ENCODE peak calls at places on chromosome 13, in four cellular contexts. C is K562, K is SK-N-SH, N is GM12878. E is an unnamed sample.

GRCh38 chr13:100789481-100789880 is 114.9 kb upstream of the TMTC4 start:
- DNase-seq in C (no peak), N (no peak), K (no peak), E (no peak)

GRCh38 chr13:84607614-84608013 is 725.3 kb upstream of the SLITRK1 start:
- DNase-seq in N (no peak), C (no peak), K (no peak), E (no peak)

GRCh38 chr13:44576396-44577235 is 486 bp upstream of the TSC22D1 start:
- DNase-seq in N (no peak), C (peak; percentile 17), K (peak; percentile 68), E (peak; percentile 35)

GRCh38 chr13:27959976-27960361 is 9.1 kb downstream of the CDX2 start:
- DNase-seq in N (no peak), K (no peak), C (no peak), E (no peak)

GRCh38 chr13:43546821-43547220 is 240.0 kb downstream of the ENOX1 start:
- DNase-seq in K (no peak), N (no peak), C (no peak), E (no peak)

GRCh38 chr13:80465321-80465720 is 124.4 kb upstream of the SPRY2 start:
- DNase-seq in C (no peak), K (no peak), N (no peak), E (no peak)

GRCh38 chr13:109649713-109650112 is 136.7 kb downstream of the IRS2 start:
- DNase-seq in N (no peak), C (no peak), K (no peak), E (no peak)

GRCh38 chr13:100497394-100497793 is 91.2 kb downstream of the GGACT start:
- DNase-seq in K (no peak), C (peak; percentile 11), N (no peak), E (no peak)

GRCh38 chr13:51689597-51689996 is 105.3 kb downstream of the WDFY2 start:
- DNase-seq in C (peak; percentile 9), N (no peak), K (no peak), E (no peak)

GRCh38 chr13:66139701-66140100 is 1090.4 kb downstream of the PCDH9 start:
- DNase-seq in N (no peak), K (no peak), C (no peak), E (no peak)

GRCh38 chr13:97257800-97258799 is 36.0 kb downstream of the MBNL2 start:
- DNase-seq in N (peak; percentile 37), C (peak; percentile 81), K (no peak), E (peak; percentile 55)

GRCh38 chr13:72221276-72221962 is 354.4 kb upstream of the DACH1 start:
- DNase-seq in K (no peak), C (peak; percentile 7), N (no peak), E (peak; percentile 82)

GRCh38 chr13:100650321-100650720 is 24.3 kb downstream of the TMTC4 start:
- DNase-seq in N (no peak), K (no peak), C (no peak), E (no peak)

GRCh38 chr13:99354371-99354951 is 47.3 kb upstream of the GPR183 start:
- DNase-seq in C (no peak), N (peak; percentile 66), K (no peak), E (no peak)

GRCh38 chr13:60348097-60348496 is 48.9 kb upstream of the TDRD3 start:
- DNase-seq in C (no peak), N (no peak), K (no peak), E (no peak)

GRCh38 chr13:45082964-45083363 is 37.3 kb upstream of the GTF2F2 start:
- DNase-seq in K (no peak), N (no peak), C (no peak), E (no peak)

GRCh38 chr13:25192489-25192888 is 20.4 kb upstream of the AMER2 start:
- DNase-seq in K (no peak), N (no peak), C (no peak), E (no peak)

GRCh38 chr13:91557328-91557727 is 158.9 kb downstream of the GPC5 start:
- DNase-seq in N (no peak), K (no peak), C (peak; percentile 48), E (no peak)

GRCh38 chr13:40666905-40667621 is 622 bp upstream of the FOXO1 start:
- DNase-seq in C (peak; percentile 50), N (no peak), K (peak; percentile 86), E (peak; percentile 59)

GRCh38 chr13:29849731-29850212 is 645 bp downstream of the UBL3 start:
- DNase-seq in K (peak; percentile 70), C (peak; percentile 41), N (no peak), E (peak; percentile 46)

GRCh38 chr13:73767191-73767741 is 366.9 kb downstream of the KLF12 start:
- DNase-seq in N (no peak), C (no peak), K (no peak), E (peak; percentile 16)

GRCh38 chr13:113651511-113652403 is 6.2 kb downstream of the ATP4B start:
- DNase-seq in N (no peak), K (no peak), C (no peak), E (peak; percentile 9)
- TF ChIP-seq USF1 in N (no peak), K (no peak), C (no peak), E (no peak)

GRCh38 chr13:75600371-75600770 is 35.8 kb upstream of the LMO7 start:
- DNase-seq in K (no peak), N (no peak), C (no peak), E (no peak)

DNA sequence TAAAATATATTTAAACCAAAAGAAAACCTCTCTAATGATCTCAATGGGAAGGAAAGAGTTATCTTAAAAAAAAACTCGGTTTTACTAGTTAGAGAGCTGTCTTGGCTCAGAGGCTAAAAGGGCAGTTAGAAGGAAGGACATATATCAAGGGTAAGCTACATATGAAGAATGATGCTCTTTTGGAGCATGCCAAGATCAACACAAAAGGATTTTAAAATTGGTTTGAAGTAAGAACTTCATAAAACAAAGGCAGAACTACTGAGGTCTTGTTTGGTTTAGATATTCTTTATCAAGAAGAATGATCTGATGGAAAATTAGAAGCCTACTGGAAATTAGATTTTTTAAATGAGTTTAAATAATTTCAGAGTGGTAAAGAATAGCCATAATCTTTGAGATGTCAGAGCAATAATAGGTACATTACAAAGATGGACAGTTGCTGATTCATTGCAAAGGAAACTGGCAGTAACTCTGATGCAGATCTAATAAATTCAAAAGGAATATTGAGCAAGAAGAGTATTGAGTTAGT is 39.4 kb upstream of the LMO7 start:
- DNase-seq in K (no peak), C (no peak), N (no peak), E (no peak)
- TF ChIP-seq USF1 in K (no peak), C (no peak), N (no peak), E (no peak)

DNA sequence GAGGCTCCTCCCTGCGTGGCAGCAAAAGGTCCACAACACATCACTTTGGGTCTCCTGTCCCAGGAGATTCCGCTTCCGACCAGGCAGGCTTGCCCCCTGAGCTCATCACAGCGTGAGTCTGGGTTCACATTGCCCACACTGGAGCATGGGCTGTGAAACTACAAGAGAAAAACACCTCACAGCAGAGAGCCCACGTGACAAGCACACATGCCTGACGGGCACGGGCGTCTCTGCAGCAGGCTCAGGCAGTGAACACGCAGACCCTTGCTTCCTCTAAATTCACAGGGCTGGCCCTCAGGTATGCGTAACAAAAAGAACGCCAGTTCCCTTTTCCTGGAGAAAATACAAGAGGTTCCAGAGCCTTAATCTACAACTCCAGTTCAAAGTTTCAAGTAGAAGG is 41.9 kb downstream of the RASA3 start:
- DNase-seq in K (no peak), C (no peak), N (no peak), E (peak; percentile 6)
- TF ChIP-seq USF1 in K (no peak), C (no peak), N (no peak), E (no peak)

GRCh38 chr13:33235078-33235477 is 50.5 kb downstream of the STARD13 start:
- DNase-seq in K (no peak), N (no peak), C (no peak), E (no peak)
- TF ChIP-seq USF1 in K (no peak), N (no peak), C (no peak), E (no peak)

GRCh38 chr13:35704331-35704730 is 227.8 kb upstream of the MAB21L1 start:
- DNase-seq in C (no peak), K (no peak), N (no peak), E (no peak)
- TF ChIP-seq USF1 in C (no peak), K (no peak), N (no peak), E (no peak)

GRCh38 chr13:110913911-110914292 is 967 bp downstream of the ANKRD10 start:
- DNase-seq in C (no peak), N (no peak), K (no peak), E (no peak)

GRCh38 chr13:110915057-110915873 is at the start of gene ANKRD10:
- DNase-seq in K (peak; percentile 98), N (peak; percentile 82), C (peak; percentile 96), E (peak; percentile 99)

GRCh38 chr13:110914293-110915056 is 394 bp downstream of the ANKRD10 start:
- DNase-seq in K (peak; percentile 88), C (peak; percentile 77), N (no peak), E (peak; percentile 74)

GRCh38 chr13:110916671-110917142 is 1.8 kb upstream of the ANKRD10 start:
- DNase-seq in C (no peak), K (no peak), N (no peak), E (no peak)

DNA sequence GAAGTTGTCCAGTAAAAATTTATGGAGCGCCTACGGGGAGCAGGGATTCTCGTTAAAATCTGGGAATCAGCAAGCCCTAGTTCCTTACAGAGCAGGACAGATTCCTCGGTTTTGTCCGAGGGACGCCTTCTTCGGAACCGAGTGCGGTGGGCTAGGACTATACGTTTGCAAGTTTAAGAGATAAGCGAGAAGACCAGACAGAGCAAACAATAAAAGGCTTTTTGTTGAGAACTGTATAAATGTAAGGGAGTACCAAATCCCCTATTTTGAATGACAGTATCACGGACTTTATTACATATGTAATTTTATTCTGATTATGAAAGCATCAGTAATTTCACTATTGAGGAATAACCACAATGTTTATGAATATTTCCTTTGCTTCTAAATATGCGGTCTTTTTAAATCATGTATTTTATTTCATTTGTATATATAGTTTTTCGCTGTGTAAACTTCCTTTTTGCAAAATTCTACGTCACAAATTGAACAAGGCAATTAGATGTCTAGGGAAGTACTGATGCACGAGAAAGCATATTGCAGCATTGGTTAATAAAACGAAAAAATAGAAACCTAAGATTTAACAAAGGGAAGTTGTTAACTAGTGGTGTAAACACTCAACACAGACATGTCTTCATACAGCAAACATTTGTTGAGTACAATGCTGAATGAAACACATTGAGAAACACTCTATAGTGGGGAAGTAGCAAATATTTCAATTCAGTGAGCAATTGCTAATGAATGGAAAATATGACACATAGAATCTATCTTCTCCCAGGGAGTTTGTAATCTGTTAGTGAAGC is 1.2 kb upstream of the ANKRD10 start:
- DNase-seq in N (no peak), C (no peak), K (no peak), E (no peak)
- TF ChIP-seq USF1 in N (no peak), C (no peak), K (no peak), E (no peak)

GRCh38 chr13:19766637-19767036 is 16.1 kb downstream of the PSPC1 start:
- DNase-seq in C (peak; percentile 8), K (no peak), N (no peak), E (no peak)

GRCh38 chr13:19764237-19764636 is 18.5 kb downstream of the PSPC1 start:
- DNase-seq in N (no peak), K (no peak), C (no peak), E (no peak)

GRCh38 chr13:19767966-19768365 is 14.8 kb downstream of the PSPC1 start:
- DNase-seq in C (no peak), N (no peak), K (no peak), E (no peak)

GRCh38 chr13:19759669-19760068 is 23.1 kb downstream of the PSPC1 start:
- DNase-seq in K (no peak), C (no peak), N (no peak), E (no peak)

DNA sequence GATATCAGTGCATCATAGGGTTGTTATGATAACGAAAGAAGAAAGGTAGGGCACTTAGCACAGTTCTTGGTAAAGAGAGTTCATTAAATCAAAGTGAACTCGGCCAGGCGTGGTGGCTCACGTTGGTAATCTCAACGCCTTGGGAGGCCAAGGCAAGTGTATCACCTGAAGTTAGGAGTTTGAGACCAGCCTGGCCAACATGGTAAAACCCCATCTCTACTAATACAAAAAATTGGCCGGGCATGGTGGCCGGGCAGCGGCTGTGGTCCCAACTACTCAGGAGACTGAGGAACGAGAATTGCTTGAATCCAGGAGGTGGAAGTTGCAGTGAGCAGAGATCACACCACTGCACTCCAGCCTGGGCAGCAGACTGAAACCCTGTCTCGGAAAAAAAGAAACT is 19.1 kb downstream of the PSPC1 start:
- DNase-seq in K (no peak), N (no peak), C (no peak), E (no peak)
- TF ChIP-seq USF1 in K (no peak), N (no peak), C (no peak), E (no peak)